ENCODE peak calls at places on chromosomes 7 and 10, in eight cellular contexts. F is cardiac muscle cell, Y is Caco-2, L is right atrium auricular region, R is K562, C is HCT116, E is tibial artery, G is fibroblast of lung. B is an unnamed sample.

GRCh38 chr7:141071855-141072547 is 1.9 kb upstream of the TMEM178B start:
- DNase-seq in E (no peak), G (no peak), L (no peak), Y (no peak), F (no peak), R (no peak), C (no peak), B (peak; percentile 24)

GRCh38 chr10:60353519-60354258 is 36.0 kb downstream of the ANK3 start:
- DNase-seq in R (peak; percentile 77), E (no peak), G (peak; percentile 78), C (no peak), Y (no peak), F (no peak), L (peak; percentile 61), B (peak; percentile 85)

GRCh38 chr7:157007470-157008066 is 2.9 kb downstream of the MNX1 start:
- DNase-seq in G (no peak), F (no peak), L (no peak), C (no peak), R (no peak), Y (no peak), E (no peak), B (no peak)

GRCh38 chr7:151311294-151311864 is 30.2 kb upstream of the NUB1 start:
- DNase-seq in G (no peak), C (no peak), Y (peak; percentile 67), R (peak; percentile 54), E (no peak), F (no peak), L (no peak), B (peak; percentile 42)

GRCh38 chr7:630539-630938 is 96.0 kb upstream of the DNAAF5 start:
- DNase-seq in R (no peak), Y (no peak), E (no peak), L (no peak), F (no peak), G (no peak), C (no peak), B (no peak)

GRCh38 chr7:117132385-117133120 is 179.3 kb downstream of the ST7 start:
- DNase-seq in Y (no peak), F (no peak), E (no peak), L (no peak), C (peak; percentile 42), G (peak; percentile 83), R (no peak), B (no peak)

GRCh38 chr10:116470071-116470470 is 42.4 kb downstream of the PNLIPRP3 start:
- DNase-seq in R (no peak), Y (no peak), L (no peak), C (no peak), E (no peak), G (no peak), F (no peak), B (no peak)

GRCh38 chr7:104061652-104062051 is 72.2 kb upstream of the RELN start:
- DNase-seq in F (no peak), L (no peak), Y (no peak), R (no peak), G (no peak), C (no peak), E (no peak), B (no peak)

GRCh38 chr7:99562114-99562784 is 3.8 kb downstream of the ZNF655 start:
- DNase-seq in E (no peak), C (no peak), L (no peak), F (no peak), G (no peak), R (no peak), Y (no peak), B (no peak)

GRCh38 chr10:70939397-70939796 is 51.0 kb upstream of the PCBD1 start:
- DNase-seq in C (no peak), E (no peak), L (no peak), R (no peak), G (no peak), Y (no peak), F (no peak), B (no peak)

GRCh38 chr10:21953585-21954057 is 49.9 kb downstream of the DNAJC1 start:
- DNase-seq in R (peak; percentile 53), Y (no peak), G (peak; percentile 72), E (no peak), F (peak; percentile 35), L (no peak), C (peak; percentile 53), B (no peak)

GRCh38 chr7:46744957-46745699 is 824.1 kb upstream of the IGFBP3 start:
- DNase-seq in Y (no peak), F (no peak), C (no peak), R (no peak), G (no peak), L (no peak), E (no peak), B (no peak)

GRCh38 chr7:27689045-27689877 is 26.6 kb upstream of the HIBADH start:
- DNase-seq in R (peak; percentile 30), C (no peak), F (peak; percentile 5), E (no peak), L (no peak), G (no peak), Y (peak; percentile 42), B (peak; percentile 40)
- TF ChIP-seq CTCF in R (peak; percentile 40), C (peak; percentile 66), F (peak; percentile 45), E (no peak), L (peak; percentile 41), G (peak; percentile 18), Y (peak; percentile 60), B (peak; percentile 61)

DNA sequence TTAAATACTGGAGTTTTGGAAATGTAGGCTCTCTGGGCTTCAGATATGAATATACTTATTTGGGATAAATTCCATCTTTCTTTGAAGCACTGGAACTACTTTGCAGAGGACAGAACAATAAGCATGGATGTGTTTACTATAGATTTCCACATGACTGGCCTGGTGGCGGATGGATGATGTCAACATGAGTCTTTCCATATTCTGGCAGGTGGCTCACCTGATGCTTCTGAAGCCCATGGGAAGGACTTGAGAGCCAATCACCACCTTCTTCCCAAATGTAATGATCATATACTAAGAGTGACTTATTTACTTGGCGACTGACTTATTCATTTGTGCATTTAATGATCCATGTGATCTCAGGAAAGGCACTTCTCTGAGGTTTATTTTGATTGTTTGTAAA is 110.5 kb downstream of the FANK1 start:
- DNase-seq in L (no peak), C (no peak), Y (no peak), R (no peak), F (no peak), E (no peak), G (no peak), B (no peak)
- H3K9me3 ChIP-seq in L (no peaks in the 10 kb centered on the region), C (no peaks in the 10 kb centered on the region), Y (no peaks in the 10 kb centered on the region), R (no peaks in the 10 kb centered on the region), F (no peaks in the 10 kb centered on the region), E (no peaks in the 10 kb centered on the region), G (no peaks in the 10 kb centered on the region), B (no peaks in the 10 kb centered on the region)

GRCh38 chr10:7193369-7193768 is 217.5 kb downstream of the SFMBT2 start:
- DNase-seq in L (no peak), R (no peak), G (no peak), E (no peak), Y (no peak), F (no peak), C (no peak), B (no peak)
- H3K36me3 ChIP-seq in L (peaks cover 13% of the 10 kb centered on the region), R (peaks cover 52% of the 10 kb centered on the region), G (no peaks in the 10 kb centered on the region), E (no peaks in the 10 kb centered on the region), Y (no peaks in the 10 kb centered on the region), F (no peaks in the 10 kb centered on the region), C (no peaks in the 10 kb centered on the region), B (peaks cover 28% of the 10 kb centered on the region)

DNA sequence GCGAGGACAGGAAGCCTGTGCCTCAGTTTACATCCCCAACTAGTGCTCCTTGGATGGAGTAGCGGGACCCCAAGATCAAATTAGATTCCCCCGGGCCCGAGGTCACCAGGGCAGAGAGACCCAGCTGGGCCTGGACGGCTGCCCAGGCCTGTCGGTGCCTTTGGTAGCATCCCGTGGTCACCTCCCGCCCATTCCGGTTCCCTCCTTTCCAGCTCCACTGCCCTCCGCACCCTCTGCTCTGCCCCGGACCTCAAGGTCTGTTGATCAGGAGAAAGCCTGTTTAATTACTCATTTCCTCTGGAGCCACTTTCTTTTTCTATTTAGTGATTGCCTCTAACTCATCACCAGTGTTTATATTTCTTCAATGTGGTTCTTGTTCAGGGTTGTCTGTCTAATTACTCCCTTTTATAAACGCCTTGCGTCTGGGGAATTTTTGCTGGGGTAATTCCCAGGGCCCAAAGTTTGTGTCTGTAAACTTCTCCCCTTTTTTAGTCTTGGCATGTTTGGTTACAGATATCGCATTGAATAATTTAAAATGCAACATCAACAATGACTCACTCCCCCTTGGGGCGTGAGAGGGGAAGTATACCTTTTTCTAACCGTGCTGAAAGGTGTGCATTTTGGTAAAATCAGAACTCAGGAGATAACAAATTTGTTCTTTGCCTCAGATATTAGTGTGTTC is 1.9 kb downstream of the FOXK1 start:
- DNase-seq in C (no peak), R (peak; percentile 25), G (peak; percentile 76), Y (no peak), F (peak; percentile 25), E (peak; percentile 71), L (no peak), B (peak; percentile 34)
- TF ChIP-seq CTCF in C (no peak), R (peak; percentile 22), G (peak; percentile 27), Y (no peak), F (peak; percentile 18), E (no peak), L (peak; percentile 20), B (peak; percentile 24)

GRCh38 chr10:128716181-128716580 is 590.0 kb upstream of the MKI67 start:
- DNase-seq in L (no peak), F (no peak), C (no peak), Y (no peak), R (no peak), E (no peak), G (no peak), B (no peak)

GRCh38 chr10:128712661-128713060 is 586.4 kb upstream of the MKI67 start:
- DNase-seq in R (no peak), Y (no peak), C (no peak), E (no peak), G (no peak), L (no peak), F (no peak), B (no peak)

GRCh38 chr10:128711776-128712175 is 585.6 kb upstream of the MKI67 start:
- DNase-seq in L (no peak), E (no peak), C (no peak), Y (no peak), R (no peak), F (no peak), G (no peak), B (no peak)

GRCh38 chr10:128710795-128711183 is 584.6 kb upstream of the MKI67 start:
- DNase-seq in Y (no peak), G (no peak), R (no peak), F (no peak), C (no peak), E (no peak), L (no peak), B (no peak)

DNA sequence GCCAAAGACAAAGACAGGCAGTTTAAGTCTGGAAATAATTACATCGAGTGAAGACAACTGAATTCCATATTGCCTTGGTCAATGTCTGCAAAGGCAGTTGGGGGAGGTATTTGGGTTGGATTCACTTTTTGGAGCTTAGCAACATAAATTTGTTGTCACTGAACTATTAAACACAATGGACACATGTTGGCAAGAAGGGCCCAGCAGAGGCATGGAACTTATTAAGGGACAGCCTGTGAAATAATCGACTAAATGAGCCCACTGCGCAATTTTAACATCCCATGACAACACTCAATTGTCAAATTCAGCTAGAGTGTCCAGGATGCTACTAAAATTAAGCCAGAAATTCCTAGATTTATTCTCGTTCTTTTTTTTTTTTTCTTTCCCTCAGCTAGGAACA is 588.0 kb upstream of the MKI67 start:
- DNase-seq in F (no peak), Y (no peak), L (no peak), R (no peak), G (no peak), E (no peak), C (no peak), B (no peak)
- H3K9me3 ChIP-seq in F (no peaks in the 10 kb centered on the region), Y (no peaks in the 10 kb centered on the region), L (no peaks in the 10 kb centered on the region), R (no peaks in the 10 kb centered on the region), G (no peaks in the 10 kb centered on the region), E (no peaks in the 10 kb centered on the region), C (no peaks in the 10 kb centered on the region), B (no peaks in the 10 kb centered on the region)